ENCODE peak calls at places on chromosomes 11 and 22, in six cellular contexts. V is HCT116, T is DND-41, R is pons, Q is uterus, F is IMR-90. Y is an unnamed sample.
A peak's percentile ranks its signal among the peaks of the same experiment; 100 is the strongest.

GRCh38 chr22:23803001-23803819 is 16.4 kb downstream of the SMARCB1 start:
- DNase-seq in F (no peak), R (no peak), Q (no peak), V (no peak), T (no peak), Y (no peak)

GRCh38 chr11:119974051-119974450 is 163.9 kb downstream of the TRIM29 start:
- DNase-seq in R (no peak), T (no peak), Q (no peak), F (no peak), V (no peak), Y (no peak)

GRCh38 chr22:26541167-26541819 is 29.0 kb upstream of the TFIP11 start:
- DNase-seq in R (no peak), V (no peak), T (no peak), F (no peak), Q (no peak), Y (no peak)

GRCh38 chr11:68270334-68271022 is 1.3 kb downstream of the C11orf24 start:
- DNase-seq in V (no peak), Q (no peak), F (no peak), R (no peak), T (no peak), Y (no peak)

GRCh38 chr11:65446446-65447277 is 24.1 kb downstream of the NEAT1 start:
- DNase-seq in V (no peak), T (no peak), R (peak; percentile 5), Q (peak; percentile 41), F (peak; percentile 53), Y (peak; percentile 71)

GRCh38 chr11:2519879-2520735 is 75.3 kb downstream of the KCNQ1 start:
- DNase-seq in V (no peak), Q (peak; percentile 12), T (no peak), F (no peak), R (no peak), Y (no peak)

GRCh38 chr11:70422692-70423522 is 24.6 kb downstream of the CTTN start:
- DNase-seq in T (no peak), F (no peak), V (no peak), R (no peak), Q (no peak), Y (no peak)

GRCh38 chr11:48237727-48238126 is 7.2 kb upstream of the OR4X2 start:
- DNase-seq in T (no peak), V (no peak), F (no peak), R (no peak), Q (no peak), Y (no peak)

Y was measured in EH.